ENCODE peak calls at places on chromosome 19, in ten cellular contexts. One of them, this sample, is unnamed.

GRCh38 chr19:40005670-40006272 is 8.9 kb downstream of the ZNF546 start:
- DNase-seq in heart right ventricle: no peak
- DNase-seq in psoas muscle: no peak
- DNase-seq in fibroblast of lung: no peak
- DNase-seq in AG04450: no peak
- DNase-seq in GM12878: no peak
- DNase-seq in body of pancreas: no peak
- DNase-seq in fibroblast of mammary gland: no peak
- DNase-seq in right cardiac atrium: no peak
- DNase-seq in lung: no peak
- DNase-seq in this sample: no peak

GRCh38 chr19:36547001-36547732 is 19.1 kb upstream of the ZNF260 start:
- DNase-seq in heart right ventricle: no peak
- DNase-seq in psoas muscle: no peak
- DNase-seq in fibroblast of lung: peak
- DNase-seq in AG04450: no peak
- DNase-seq in GM12878: no peak
- DNase-seq in body of pancreas: no peak
- DNase-seq in fibroblast of mammary gland: peak
- DNase-seq in right cardiac atrium: no peak
- DNase-seq in lung: no peak
- DNase-seq in this sample: no peak

GRCh38 chr19:37943480-37943879 is 36.5 kb downstream of the SIPA1L3 start:
- DNase-seq in heart right ventricle: no peak
- DNase-seq in psoas muscle: no peak
- DNase-seq in fibroblast of lung: no peak
- DNase-seq in AG04450: no peak
- DNase-seq in GM12878: no peak
- DNase-seq in body of pancreas: no peak
- DNase-seq in fibroblast of mammary gland: no peak
- DNase-seq in right cardiac atrium: no peak
- DNase-seq in lung: no peak
- DNase-seq in this sample: no peak

GRCh38 chr19:41893899-41894298 is 10.9 kb downstream of the ARHGEF1 start:
- DNase-seq in heart right ventricle: no peak
- DNase-seq in psoas muscle: no peak
- DNase-seq in fibroblast of lung: no peak
- DNase-seq in AG04450: no peak
- DNase-seq in GM12878: no peak
- DNase-seq in body of pancreas: no peak
- DNase-seq in fibroblast of mammary gland: peak
- DNase-seq in right cardiac atrium: no peak
- DNase-seq in lung: no peak
- DNase-seq in this sample: no peak

GRCh38 chr19:33311326-33311682 is 9.0 kb upstream of the CEBPA start:
- DNase-seq in heart right ventricle: no peak
- DNase-seq in psoas muscle: peak
- DNase-seq in fibroblast of lung: no peak
- DNase-seq in AG04450: no peak
- DNase-seq in GM12878: no peak
- DNase-seq in body of pancreas: peak
- DNase-seq in fibroblast of mammary gland: no peak
- DNase-seq in right cardiac atrium: no peak
- DNase-seq in lung: no peak
- DNase-seq in this sample: no peak

GRCh38 chr19:54451997-54452396 is 3.0 kb downstream of the LENG8 start:
- DNase-seq in heart right ventricle: no peak
- DNase-seq in psoas muscle: no peak
- DNase-seq in fibroblast of lung: no peak
- DNase-seq in AG04450: no peak
- DNase-seq in GM12878: no peak
- DNase-seq in body of pancreas: peak
- DNase-seq in fibroblast of mammary gland: no peak
- DNase-seq in right cardiac atrium: peak
- DNase-seq in lung: no peak
- DNase-seq in this sample: no peak

GRCh38 chr19:54207908-54208783 is 7.5 kb downstream of the RPS9 start:
- DNase-seq in heart right ventricle: no peak
- DNase-seq in psoas muscle: peak
- DNase-seq in fibroblast of lung: peak
- DNase-seq in AG04450: no peak
- DNase-seq in GM12878: peak
- DNase-seq in body of pancreas: peak
- DNase-seq in fibroblast of mammary gland: peak
- DNase-seq in right cardiac atrium: peak
- DNase-seq in lung: peak
- DNase-seq in this sample: peak

GRCh38 chr19:8585057-8585893 is 8.0 kb upstream of the MYO1F start:
- DNase-seq in heart right ventricle: no peak
- DNase-seq in psoas muscle: no peak
- DNase-seq in fibroblast of lung: no peak
- DNase-seq in AG04450: no peak
- DNase-seq in GM12878: no peak
- DNase-seq in body of pancreas: no peak
- DNase-seq in fibroblast of mammary gland: no peak
- DNase-seq in right cardiac atrium: peak
- DNase-seq in lung: no peak
- DNase-seq in this sample: no peak

GRCh38 chr19:38162632-38163031 is 61.4 kb downstream of the DPF1 start:
- DNase-seq in heart right ventricle: no peak
- DNase-seq in psoas muscle: no peak
- DNase-seq in fibroblast of lung: no peak
- DNase-seq in AG04450: no peak
- DNase-seq in GM12878: no peak
- DNase-seq in body of pancreas: no peak
- DNase-seq in fibroblast of mammary gland: no peak
- DNase-seq in right cardiac atrium: no peak
- DNase-seq in lung: no peak
- DNase-seq in this sample: no peak

GRCh38 chr19:31144471-31144870 is 204.8 kb downstream of the TSHZ3 start:
- DNase-seq in heart right ventricle: no peak
- DNase-seq in psoas muscle: no peak
- DNase-seq in fibroblast of lung: no peak
- DNase-seq in AG04450: no peak
- DNase-seq in GM12878: no peak
- DNase-seq in body of pancreas: no peak
- DNase-seq in fibroblast of mammary gland: no peak
- DNase-seq in right cardiac atrium: no peak
- DNase-seq in lung: no peak
- DNase-seq in this sample: no peak

GRCh38 chr19:34363094-34363493 is 1.9 kb upstream of the GPI start:
- DNase-seq in heart right ventricle: no peak
- DNase-seq in psoas muscle: no peak
- DNase-seq in fibroblast of lung: no peak
- DNase-seq in AG04450: no peak
- DNase-seq in GM12878: no peak
- DNase-seq in body of pancreas: no peak
- DNase-seq in fibroblast of mammary gland: no peak
- DNase-seq in right cardiac atrium: no peak
- DNase-seq in lung: no peak
- DNase-seq in this sample: no peak

GRCh38 chr19:6811906-6812305 is 39.4 kb downstream of the VAV1 start:
- DNase-seq in heart right ventricle: no peak
- DNase-seq in psoas muscle: no peak
- DNase-seq in fibroblast of lung: peak
- DNase-seq in AG04450: no peak
- DNase-seq in GM12878: peak
- DNase-seq in body of pancreas: no peak
- DNase-seq in fibroblast of mammary gland: peak
- DNase-seq in right cardiac atrium: no peak
- DNase-seq in lung: no peak
- DNase-seq in this sample: peak

GRCh38 chr19:54465367-54466109 is 2.0 kb upstream of the LENG9 start:
- DNase-seq in heart right ventricle: no peak
- DNase-seq in psoas muscle: peak
- DNase-seq in fibroblast of lung: no peak
- DNase-seq in AG04450: no peak
- DNase-seq in GM12878: no peak
- DNase-seq in body of pancreas: no peak
- DNase-seq in fibroblast of mammary gland: no peak
- DNase-seq in right cardiac atrium: peak
- DNase-seq in lung: no peak
- DNase-seq in this sample: no peak

GRCh38 chr19:48530044-48530720 is 18.5 kb upstream of the LMTK3 start:
- DNase-seq in heart right ventricle: no peak
- DNase-seq in psoas muscle: no peak
- DNase-seq in fibroblast of lung: no peak
- DNase-seq in AG04450: no peak
- DNase-seq in GM12878: no peak
- DNase-seq in body of pancreas: no peak
- DNase-seq in fibroblast of mammary gland: no peak
- DNase-seq in right cardiac atrium: no peak
- DNase-seq in lung: no peak
- DNase-seq in this sample: no peak

GRCh38 chr19:38792250-38793111 is 3.5 kb downstream of the LGALS7B start:
- DNase-seq in heart right ventricle: peak
- DNase-seq in psoas muscle: peak
- DNase-seq in fibroblast of lung: peak
- DNase-seq in AG04450: no peak
- DNase-seq in GM12878: no peak
- DNase-seq in body of pancreas: no peak
- DNase-seq in fibroblast of mammary gland: peak
- DNase-seq in right cardiac atrium: peak
- DNase-seq in lung: peak
- DNase-seq in this sample: no peak

GRCh38 chr19:48656840-48657474 is 11.0 kb upstream of the CA11 start:
- DNase-seq in heart right ventricle: no peak
- DNase-seq in psoas muscle: no peak
- DNase-seq in fibroblast of lung: peak
- DNase-seq in AG04450: peak
- DNase-seq in GM12878: no peak
- DNase-seq in body of pancreas: no peak
- DNase-seq in fibroblast of mammary gland: peak
- DNase-seq in right cardiac atrium: no peak
- DNase-seq in lung: no peak
- DNase-seq in this sample: no peak

GRCh38 chr19:21358768-21359451 is at the start of gene ZNF738:
- DNase-seq in heart right ventricle: peak
- DNase-seq in psoas muscle: peak
- DNase-seq in fibroblast of lung: peak
- DNase-seq in AG04450: peak
- DNase-seq in GM12878: peak
- DNase-seq in body of pancreas: peak
- DNase-seq in fibroblast of mammary gland: peak
- DNase-seq in right cardiac atrium: peak
- DNase-seq in lung: peak
- DNase-seq in this sample: peak

GRCh38 chr19:14183741-14184395 is 22.1 kb downstream of the ADGRL1 start:
- DNase-seq in heart right ventricle: no peak
- DNase-seq in psoas muscle: no peak
- DNase-seq in fibroblast of lung: no peak
- DNase-seq in AG04450: no peak
- DNase-seq in GM12878: no peak
- DNase-seq in body of pancreas: no peak
- DNase-seq in fibroblast of mammary gland: no peak
- DNase-seq in right cardiac atrium: no peak
- DNase-seq in lung: no peak
- DNase-seq in this sample: no peak

GRCh38 chr19:50796128-50796633 is 6.0 kb downstream of the ACP4 start:
- DNase-seq in heart right ventricle: no peak
- DNase-seq in psoas muscle: no peak
- DNase-seq in fibroblast of lung: no peak
- DNase-seq in AG04450: no peak
- DNase-seq in GM12878: no peak
- DNase-seq in body of pancreas: no peak
- DNase-seq in fibroblast of mammary gland: no peak
- DNase-seq in right cardiac atrium: no peak
- DNase-seq in lung: no peak
- DNase-seq in this sample: no peak

GRCh38 chr19:52237771-52238400 is 31.5 kb upstream of the ZNF766 start:
- DNase-seq in heart right ventricle: peak
- DNase-seq in psoas muscle: peak
- DNase-seq in fibroblast of lung: peak
- DNase-seq in AG04450: peak
- DNase-seq in GM12878: peak
- DNase-seq in body of pancreas: peak
- DNase-seq in fibroblast of mammary gland: peak
- DNase-seq in right cardiac atrium: peak
- DNase-seq in lung: peak
- DNase-seq in this sample: no peak

GRCh38 chr19:12656899-12657571 is 9.5 kb downstream of the MAN2B1 start:
- DNase-seq in heart right ventricle: no peak
- DNase-seq in psoas muscle: no peak
- DNase-seq in fibroblast of lung: no peak
- DNase-seq in AG04450: no peak
- DNase-seq in GM12878: no peak
- DNase-seq in body of pancreas: peak
- DNase-seq in fibroblast of mammary gland: no peak
- DNase-seq in right cardiac atrium: peak
- DNase-seq in lung: no peak
- DNase-seq in this sample: no peak
- H3K4me3 ChIP-seq in heart right ventricle: no peak
- H3K4me3 ChIP-seq in psoas muscle: no peak
- H3K4me3 ChIP-seq in fibroblast of lung: no peak
- H3K4me3 ChIP-seq in AG04450: no peak
- H3K4me3 ChIP-seq in GM12878: no peak
- H3K4me3 ChIP-seq in body of pancreas: no peak
- H3K4me3 ChIP-seq in fibroblast of mammary gland: no peak
- H3K4me3 ChIP-seq in right cardiac atrium: no peak
- H3K4me3 ChIP-seq in lung: no peak
- H3K4me3 ChIP-seq in this sample: no peak

GRCh38 chr19:43799502-43800142 is 2.6 kb downstream of the LYPD5 start:
- DNase-seq in heart right ventricle: no peak
- DNase-seq in psoas muscle: no peak
- DNase-seq in fibroblast of lung: no peak
- DNase-seq in AG04450: no peak
- DNase-seq in GM12878: no peak
- DNase-seq in body of pancreas: no peak
- DNase-seq in fibroblast of mammary gland: no peak
- DNase-seq in right cardiac atrium: no peak
- DNase-seq in lung: no peak
- DNase-seq in this sample: no peak
- H3K4me3 ChIP-seq in heart right ventricle: no peak
- H3K4me3 ChIP-seq in psoas muscle: no peak
- H3K4me3 ChIP-seq in fibroblast of lung: no peak
- H3K4me3 ChIP-seq in AG04450: no peak
- H3K4me3 ChIP-seq in GM12878: no peak
- H3K4me3 ChIP-seq in body of pancreas: no peak
- H3K4me3 ChIP-seq in fibroblast of mammary gland: no peak
- H3K4me3 ChIP-seq in right cardiac atrium: no peak
- H3K4me3 ChIP-seq in lung: no peak
- H3K4me3 ChIP-seq in this sample: no peak

GRCh38 chr19:17469092-17469370 is 1.3 kb upstream of the SLC27A1 start:
- DNase-seq in heart right ventricle: no peak
- DNase-seq in psoas muscle: no peak
- DNase-seq in fibroblast of lung: no peak
- DNase-seq in AG04450: no peak
- DNase-seq in GM12878: no peak
- DNase-seq in body of pancreas: no peak
- DNase-seq in fibroblast of mammary gland: no peak
- DNase-seq in right cardiac atrium: no peak
- DNase-seq in lung: no peak
- DNase-seq in this sample: no peak
- H3K4me3 ChIP-seq in heart right ventricle: peak
- H3K4me3 ChIP-seq in psoas muscle: peak
- H3K4me3 ChIP-seq in fibroblast of lung: peak
- H3K4me3 ChIP-seq in AG04450: peak
- H3K4me3 ChIP-seq in GM12878: peak
- H3K4me3 ChIP-seq in body of pancreas: no peak
- H3K4me3 ChIP-seq in fibroblast of mammary gland: peak
- H3K4me3 ChIP-seq in right cardiac atrium: peak
- H3K4me3 ChIP-seq in lung: peak
- H3K4me3 ChIP-seq in this sample: peak

GRCh38 chr19:4457654-4458406 is at the start of gene UBXN6:
- DNase-seq in heart right ventricle: peak
- DNase-seq in psoas muscle: peak
- DNase-seq in fibroblast of lung: peak
- DNase-seq in AG04450: peak
- DNase-seq in GM12878: peak
- DNase-seq in body of pancreas: peak
- DNase-seq in fibroblast of mammary gland: peak
- DNase-seq in right cardiac atrium: peak
- DNase-seq in lung: peak
- DNase-seq in this sample: peak
- H3K4me3 ChIP-seq in heart right ventricle: peak
- H3K4me3 ChIP-seq in psoas muscle: peak
- H3K4me3 ChIP-seq in fibroblast of lung: peak
- H3K4me3 ChIP-seq in AG04450: peak
- H3K4me3 ChIP-seq in GM12878: peak
- H3K4me3 ChIP-seq in body of pancreas: peak
- H3K4me3 ChIP-seq in fibroblast of mammary gland: peak
- H3K4me3 ChIP-seq in right cardiac atrium: peak
- H3K4me3 ChIP-seq in lung: peak
- H3K4me3 ChIP-seq in this sample: peak